ENCODE peak calls at places on chromosomes 13 and 19, in eight cellular contexts. One of them, this sample, is unnamed.
A peak's percentile ranks its signal among the peaks of the same experiment; 100 is the strongest.

GRCh38 chr19:29523568-29523967 is 2.2 kb upstream of the VSTM2B start:
- DNase-seq in activated T-helper 1 cell treated with anti-CD3 and anti-CD28 coated beads, Interleukin-2, amount 50 U/mL, for 16 hours: no peak
- DNase-seq in stimulated activated CD4-positive, alpha-beta T cell treated with anti-CD3 and anti-CD28 coated beads, Interleukin-1b, Interleukin-23, amount 100 ng/mL, for 24 hours: no peak
- DNase-seq in Daoy: no peak
- DNase-seq in BJ: no peak
- DNase-seq in fibroblast of mammary gland: no peak
- DNase-seq in occipital lobe: no peak
- DNase-seq in psoas muscle: no peak
- DNase-seq in this sample: no peak

GRCh38 chr13:21749410-21749809 is 78.5 kb downstream of the FGF9 start:
- DNase-seq in activated T-helper 1 cell treated with anti-CD3 and anti-CD28 coated beads, Interleukin-2, amount 50 U/mL, for 16 hours: no peak
- DNase-seq in stimulated activated CD4-positive, alpha-beta T cell treated with anti-CD3 and anti-CD28 coated beads, Interleukin-1b, Interleukin-23, amount 100 ng/mL, for 24 hours: no peak
- DNase-seq in Daoy: no peak
- DNase-seq in BJ: peak; percentile 45
- DNase-seq in fibroblast of mammary gland: no peak
- DNase-seq in occipital lobe: no peak
- DNase-seq in psoas muscle: no peak
- DNase-seq in this sample: no peak

GRCh38 chr19:3152431-3152780 is 16.6 kb downstream of the GNA15 start:
- DNase-seq in activated T-helper 1 cell treated with anti-CD3 and anti-CD28 coated beads, Interleukin-2, amount 50 U/mL, for 16 hours: no peak
- DNase-seq in stimulated activated CD4-positive, alpha-beta T cell treated with anti-CD3 and anti-CD28 coated beads, Interleukin-1b, Interleukin-23, amount 100 ng/mL, for 24 hours: no peak
- DNase-seq in Daoy: no peak
- DNase-seq in BJ: no peak
- DNase-seq in fibroblast of mammary gland: no peak
- DNase-seq in occipital lobe: no peak
- DNase-seq in psoas muscle: no peak
- DNase-seq in this sample: no peak

GRCh38 chr13:26719356-26719945 is 41.1 kb downstream of the GPR12 start:
- DNase-seq in activated T-helper 1 cell treated with anti-CD3 and anti-CD28 coated beads, Interleukin-2, amount 50 U/mL, for 16 hours: no peak
- DNase-seq in stimulated activated CD4-positive, alpha-beta T cell treated with anti-CD3 and anti-CD28 coated beads, Interleukin-1b, Interleukin-23, amount 100 ng/mL, for 24 hours: no peak
- DNase-seq in Daoy: no peak
- DNase-seq in BJ: no peak
- DNase-seq in fibroblast of mammary gland: no peak
- DNase-seq in occipital lobe: no peak
- DNase-seq in psoas muscle: no peak
- DNase-seq in this sample: no peak

GRCh38 chr13:104143760-104144406 is 1077.7 kb upstream of the SLC10A2 start:
- DNase-seq in activated T-helper 1 cell treated with anti-CD3 and anti-CD28 coated beads, Interleukin-2, amount 50 U/mL, for 16 hours: no peak
- DNase-seq in stimulated activated CD4-positive, alpha-beta T cell treated with anti-CD3 and anti-CD28 coated beads, Interleukin-1b, Interleukin-23, amount 100 ng/mL, for 24 hours: no peak
- DNase-seq in Daoy: peak; percentile 5
- DNase-seq in BJ: no peak
- DNase-seq in fibroblast of mammary gland: no peak
- DNase-seq in occipital lobe: no peak
- DNase-seq in psoas muscle: no peak
- DNase-seq in this sample: no peak

GRCh38 chr19:33718668-33719259 is 77.9 kb upstream of the KCTD15 start:
- DNase-seq in activated T-helper 1 cell treated with anti-CD3 and anti-CD28 coated beads, Interleukin-2, amount 50 U/mL, for 16 hours: no peak
- DNase-seq in stimulated activated CD4-positive, alpha-beta T cell treated with anti-CD3 and anti-CD28 coated beads, Interleukin-1b, Interleukin-23, amount 100 ng/mL, for 24 hours: no peak
- DNase-seq in Daoy: no peak
- DNase-seq in BJ: no peak
- DNase-seq in fibroblast of mammary gland: no peak
- DNase-seq in occipital lobe: no peak
- DNase-seq in psoas muscle: no peak
- DNase-seq in this sample: no peak

GRCh38 chr19:38070573-38070972 is 153.4 kb downstream of the DPF1 start:
- DNase-seq in activated T-helper 1 cell treated with anti-CD3 and anti-CD28 coated beads, Interleukin-2, amount 50 U/mL, for 16 hours: no peak
- DNase-seq in stimulated activated CD4-positive, alpha-beta T cell treated with anti-CD3 and anti-CD28 coated beads, Interleukin-1b, Interleukin-23, amount 100 ng/mL, for 24 hours: no peak
- DNase-seq in Daoy: peak; percentile 36
- DNase-seq in BJ: no peak
- DNase-seq in fibroblast of mammary gland: peak; percentile 71
- DNase-seq in occipital lobe: no peak
- DNase-seq in psoas muscle: no peak
- DNase-seq in this sample: no peak

GRCh38 chr13:101654916-101655315 is 202.4 kb downstream of the ITGBL1 start:
- DNase-seq in activated T-helper 1 cell treated with anti-CD3 and anti-CD28 coated beads, Interleukin-2, amount 50 U/mL, for 16 hours: no peak
- DNase-seq in stimulated activated CD4-positive, alpha-beta T cell treated with anti-CD3 and anti-CD28 coated beads, Interleukin-1b, Interleukin-23, amount 100 ng/mL, for 24 hours: no peak
- DNase-seq in Daoy: peak; percentile 5
- DNase-seq in BJ: no peak
- DNase-seq in fibroblast of mammary gland: peak; percentile 71
- DNase-seq in occipital lobe: no peak
- DNase-seq in psoas muscle: no peak
- DNase-seq in this sample: no peak

GRCh38 chr19:32265991-32266390 is 79.4 kb upstream of the ZNF507 start:
- DNase-seq in activated T-helper 1 cell treated with anti-CD3 and anti-CD28 coated beads, Interleukin-2, amount 50 U/mL, for 16 hours: no peak
- DNase-seq in stimulated activated CD4-positive, alpha-beta T cell treated with anti-CD3 and anti-CD28 coated beads, Interleukin-1b, Interleukin-23, amount 100 ng/mL, for 24 hours: no peak
- DNase-seq in Daoy: peak; percentile 57
- DNase-seq in BJ: no peak
- DNase-seq in fibroblast of mammary gland: no peak
- DNase-seq in occipital lobe: no peak
- DNase-seq in psoas muscle: no peak
- DNase-seq in this sample: no peak

GRCh38 chr19:801861-802496 is 4.7 kb downstream of the PTBP1 start:
- DNase-seq in activated T-helper 1 cell treated with anti-CD3 and anti-CD28 coated beads, Interleukin-2, amount 50 U/mL, for 16 hours: no peak
- DNase-seq in stimulated activated CD4-positive, alpha-beta T cell treated with anti-CD3 and anti-CD28 coated beads, Interleukin-1b, Interleukin-23, amount 100 ng/mL, for 24 hours: no peak
- DNase-seq in Daoy: no peak
- DNase-seq in BJ: no peak
- DNase-seq in fibroblast of mammary gland: peak; percentile 71
- DNase-seq in occipital lobe: no peak
- DNase-seq in psoas muscle: peak; percentile 72
- DNase-seq in this sample: peak; percentile 48

GRCh38 chr13:44879452-44880058 is 109.7 kb downstream of the NUFIP1 start:
- DNase-seq in activated T-helper 1 cell treated with anti-CD3 and anti-CD28 coated beads, Interleukin-2, amount 50 U/mL, for 16 hours: no peak
- DNase-seq in stimulated activated CD4-positive, alpha-beta T cell treated with anti-CD3 and anti-CD28 coated beads, Interleukin-1b, Interleukin-23, amount 100 ng/mL, for 24 hours: no peak
- DNase-seq in Daoy: peak; percentile 39
- DNase-seq in BJ: no peak
- DNase-seq in fibroblast of mammary gland: peak; percentile 73
- DNase-seq in occipital lobe: no peak
- DNase-seq in psoas muscle: no peak
- DNase-seq in this sample: no peak

GRCh38 chr19:51219307-51219706 is 5.6 kb upstream of the CD33 start:
- DNase-seq in activated T-helper 1 cell treated with anti-CD3 and anti-CD28 coated beads, Interleukin-2, amount 50 U/mL, for 16 hours: no peak
- DNase-seq in stimulated activated CD4-positive, alpha-beta T cell treated with anti-CD3 and anti-CD28 coated beads, Interleukin-1b, Interleukin-23, amount 100 ng/mL, for 24 hours: no peak
- DNase-seq in Daoy: no peak
- DNase-seq in BJ: no peak
- DNase-seq in fibroblast of mammary gland: no peak
- DNase-seq in occipital lobe: no peak
- DNase-seq in psoas muscle: no peak
- DNase-seq in this sample: no peak

GRCh38 chr19:55451163-55451521 is 8.0 kb upstream of the SHISA7 start:
- DNase-seq in activated T-helper 1 cell treated with anti-CD3 and anti-CD28 coated beads, Interleukin-2, amount 50 U/mL, for 16 hours: no peak
- DNase-seq in stimulated activated CD4-positive, alpha-beta T cell treated with anti-CD3 and anti-CD28 coated beads, Interleukin-1b, Interleukin-23, amount 100 ng/mL, for 24 hours: no peak
- DNase-seq in Daoy: no peak
- DNase-seq in BJ: no peak
- DNase-seq in fibroblast of mammary gland: no peak
- DNase-seq in occipital lobe: no peak
- DNase-seq in psoas muscle: no peak
- DNase-seq in this sample: no peak

GRCh38 chr13:98990701-98991100 is 12.8 kb upstream of the DOCK9 start:
- DNase-seq in activated T-helper 1 cell treated with anti-CD3 and anti-CD28 coated beads, Interleukin-2, amount 50 U/mL, for 16 hours: no peak
- DNase-seq in stimulated activated CD4-positive, alpha-beta T cell treated with anti-CD3 and anti-CD28 coated beads, Interleukin-1b, Interleukin-23, amount 100 ng/mL, for 24 hours: no peak
- DNase-seq in Daoy: no peak
- DNase-seq in BJ: no peak
- DNase-seq in fibroblast of mammary gland: no peak
- DNase-seq in occipital lobe: no peak
- DNase-seq in psoas muscle: no peak
- DNase-seq in this sample: no peak

GRCh38 chr19:52188822-52189744 is 769 bp upstream of the PPP2R1A start:
- DNase-seq in activated T-helper 1 cell treated with anti-CD3 and anti-CD28 coated beads, Interleukin-2, amount 50 U/mL, for 16 hours: no peak
- DNase-seq in stimulated activated CD4-positive, alpha-beta T cell treated with anti-CD3 and anti-CD28 coated beads, Interleukin-1b, Interleukin-23, amount 100 ng/mL, for 24 hours: peak; percentile 94
- DNase-seq in Daoy: no peak
- DNase-seq in BJ: no peak
- DNase-seq in fibroblast of mammary gland: no peak
- DNase-seq in occipital lobe: peak; percentile 45
- DNase-seq in psoas muscle: peak; percentile 93
- DNase-seq in this sample: peak; percentile 87

GRCh38 chr13:67803118-67803517 is 573.0 kb upstream of the PCDH9 start:
- DNase-seq in activated T-helper 1 cell treated with anti-CD3 and anti-CD28 coated beads, Interleukin-2, amount 50 U/mL, for 16 hours: no peak
- DNase-seq in stimulated activated CD4-positive, alpha-beta T cell treated with anti-CD3 and anti-CD28 coated beads, Interleukin-1b, Interleukin-23, amount 100 ng/mL, for 24 hours: no peak
- DNase-seq in Daoy: no peak
- DNase-seq in BJ: no peak
- DNase-seq in fibroblast of mammary gland: no peak
- DNase-seq in occipital lobe: no peak
- DNase-seq in psoas muscle: no peak
- DNase-seq in this sample: no peak

GRCh38 chr13:112320303-112320702 is 55.9 kb upstream of the SPACA7 start:
- DNase-seq in activated T-helper 1 cell treated with anti-CD3 and anti-CD28 coated beads, Interleukin-2, amount 50 U/mL, for 16 hours: no peak
- DNase-seq in stimulated activated CD4-positive, alpha-beta T cell treated with anti-CD3 and anti-CD28 coated beads, Interleukin-1b, Interleukin-23, amount 100 ng/mL, for 24 hours: no peak
- DNase-seq in Daoy: no peak
- DNase-seq in BJ: no peak
- DNase-seq in fibroblast of mammary gland: no peak
- DNase-seq in occipital lobe: no peak
- DNase-seq in psoas muscle: no peak
- DNase-seq in this sample: no peak

GRCh38 chr13:75547917-75548316 is 1.7 kb upstream of the UCHL3 start:
- DNase-seq in activated T-helper 1 cell treated with anti-CD3 and anti-CD28 coated beads, Interleukin-2, amount 50 U/mL, for 16 hours: no peak
- DNase-seq in stimulated activated CD4-positive, alpha-beta T cell treated with anti-CD3 and anti-CD28 coated beads, Interleukin-1b, Interleukin-23, amount 100 ng/mL, for 24 hours: no peak
- DNase-seq in Daoy: no peak
- DNase-seq in BJ: no peak
- DNase-seq in fibroblast of mammary gland: no peak
- DNase-seq in occipital lobe: no peak
- DNase-seq in psoas muscle: no peak
- DNase-seq in this sample: no peak

GRCh38 chr19:40807147-40808020 is 8.4 kb downstream of the EGLN2 start:
- DNase-seq in activated T-helper 1 cell treated with anti-CD3 and anti-CD28 coated beads, Interleukin-2, amount 50 U/mL, for 16 hours: no peak
- DNase-seq in stimulated activated CD4-positive, alpha-beta T cell treated with anti-CD3 and anti-CD28 coated beads, Interleukin-1b, Interleukin-23, amount 100 ng/mL, for 24 hours: no peak
- DNase-seq in Daoy: no peak
- DNase-seq in BJ: no peak
- DNase-seq in fibroblast of mammary gland: no peak
- DNase-seq in occipital lobe: no peak
- DNase-seq in psoas muscle: no peak
- DNase-seq in this sample: no peak

GRCh38 chr19:45179063-45179847 is 671 bp downstream of the BLOC1S3 start:
- DNase-seq in activated T-helper 1 cell treated with anti-CD3 and anti-CD28 coated beads, Interleukin-2, amount 50 U/mL, for 16 hours: no peak
- DNase-seq in stimulated activated CD4-positive, alpha-beta T cell treated with anti-CD3 and anti-CD28 coated beads, Interleukin-1b, Interleukin-23, amount 100 ng/mL, for 24 hours: peak; percentile 34
- DNase-seq in Daoy: peak; percentile 74
- DNase-seq in BJ: no peak
- DNase-seq in fibroblast of mammary gland: peak; percentile 22
- DNase-seq in occipital lobe: no peak
- DNase-seq in psoas muscle: peak; percentile 67
- DNase-seq in this sample: no peak

GRCh38 chr19:4064073-4064550 is 2.6 kb downstream of the ZBTB7A start:
- DNase-seq in activated T-helper 1 cell treated with anti-CD3 and anti-CD28 coated beads, Interleukin-2, amount 50 U/mL, for 16 hours: no peak
- DNase-seq in stimulated activated CD4-positive, alpha-beta T cell treated with anti-CD3 and anti-CD28 coated beads, Interleukin-1b, Interleukin-23, amount 100 ng/mL, for 24 hours: no peak
- DNase-seq in Daoy: no peak
- DNase-seq in BJ: no peak
- DNase-seq in fibroblast of mammary gland: peak; percentile 31
- DNase-seq in occipital lobe: no peak
- DNase-seq in psoas muscle: peak; percentile 72
- DNase-seq in this sample: no peak

GRCh38 chr13:24629320-24629719 is 50.9 kb upstream of the ATP12A start:
- DNase-seq in activated T-helper 1 cell treated with anti-CD3 and anti-CD28 coated beads, Interleukin-2, amount 50 U/mL, for 16 hours: no peak
- DNase-seq in stimulated activated CD4-positive, alpha-beta T cell treated with anti-CD3 and anti-CD28 coated beads, Interleukin-1b, Interleukin-23, amount 100 ng/mL, for 24 hours: no peak
- DNase-seq in Daoy: no peak
- DNase-seq in BJ: no peak
- DNase-seq in fibroblast of mammary gland: no peak
- DNase-seq in occipital lobe: no peak
- DNase-seq in psoas muscle: no peak
- DNase-seq in this sample: no peak

GRCh38 chr13:101393140-101393539 is 23.2 kb downstream of the NALCN start:
- DNase-seq in activated T-helper 1 cell treated with anti-CD3 and anti-CD28 coated beads, Interleukin-2, amount 50 U/mL, for 16 hours: no peak
- DNase-seq in stimulated activated CD4-positive, alpha-beta T cell treated with anti-CD3 and anti-CD28 coated beads, Interleukin-1b, Interleukin-23, amount 100 ng/mL, for 24 hours: no peak
- DNase-seq in Daoy: no peak
- DNase-seq in BJ: no peak
- DNase-seq in fibroblast of mammary gland: no peak
- DNase-seq in occipital lobe: no peak
- DNase-seq in psoas muscle: no peak
- DNase-seq in this sample: no peak

GRCh38 chr19:2578911-2579677 is 103.2 kb downstream of the GADD45B start:
- DNase-seq in activated T-helper 1 cell treated with anti-CD3 and anti-CD28 coated beads, Interleukin-2, amount 50 U/mL, for 16 hours: peak; percentile 30
- DNase-seq in stimulated activated CD4-positive, alpha-beta T cell treated with anti-CD3 and anti-CD28 coated beads, Interleukin-1b, Interleukin-23, amount 100 ng/mL, for 24 hours: peak; percentile 38
- DNase-seq in Daoy: peak; percentile 92
- DNase-seq in BJ: peak; percentile 65
- DNase-seq in fibroblast of mammary gland: peak; percentile 90
- DNase-seq in occipital lobe: peak; percentile 56
- DNase-seq in psoas muscle: peak; percentile 94
- DNase-seq in this sample: peak; percentile 89

GRCh38 chr19:45340232-45340898 is at the start of gene KLC3:
- DNase-seq in activated T-helper 1 cell treated with anti-CD3 and anti-CD28 coated beads, Interleukin-2, amount 50 U/mL, for 16 hours: peak; percentile 22
- DNase-seq in stimulated activated CD4-positive, alpha-beta T cell treated with anti-CD3 and anti-CD28 coated beads, Interleukin-1b, Interleukin-23, amount 100 ng/mL, for 24 hours: peak; percentile 26
- DNase-seq in Daoy: no peak
- DNase-seq in BJ: no peak
- DNase-seq in fibroblast of mammary gland: no peak
- DNase-seq in occipital lobe: no peak
- DNase-seq in psoas muscle: no peak
- DNase-seq in this sample: no peak

GRCh38 chr19:1068111-1069001 is 1.4 kb downstream of the ARHGAP45 start:
- DNase-seq in activated T-helper 1 cell treated with anti-CD3 and anti-CD28 coated beads, Interleukin-2, amount 50 U/mL, for 16 hours: no peak
- DNase-seq in stimulated activated CD4-positive, alpha-beta T cell treated with anti-CD3 and anti-CD28 coated beads, Interleukin-1b, Interleukin-23, amount 100 ng/mL, for 24 hours: no peak
- DNase-seq in Daoy: no peak
- DNase-seq in BJ: no peak
- DNase-seq in fibroblast of mammary gland: no peak
- DNase-seq in occipital lobe: no peak
- DNase-seq in psoas muscle: peak; percentile 56
- DNase-seq in this sample: no peak

GRCh38 chr19:23758187-23759074 is at the start of gene ZNF681:
- DNase-seq in activated T-helper 1 cell treated with anti-CD3 and anti-CD28 coated beads, Interleukin-2, amount 50 U/mL, for 16 hours: peak; percentile 74
- DNase-seq in stimulated activated CD4-positive, alpha-beta T cell treated with anti-CD3 and anti-CD28 coated beads, Interleukin-1b, Interleukin-23, amount 100 ng/mL, for 24 hours: peak; percentile 73
- DNase-seq in Daoy: peak; percentile 95
- DNase-seq in BJ: peak; percentile 38
- DNase-seq in fibroblast of mammary gland: peak; percentile 89
- DNase-seq in occipital lobe: peak; percentile 68
- DNase-seq in psoas muscle: peak; percentile 90
- DNase-seq in this sample: peak; percentile 87

GRCh38 chr19:6087074-6087506 is 23.2 kb downstream of the RFX2 start:
- DNase-seq in activated T-helper 1 cell treated with anti-CD3 and anti-CD28 coated beads, Interleukin-2, amount 50 U/mL, for 16 hours: no peak
- DNase-seq in stimulated activated CD4-positive, alpha-beta T cell treated with anti-CD3 and anti-CD28 coated beads, Interleukin-1b, Interleukin-23, amount 100 ng/mL, for 24 hours: no peak
- DNase-seq in Daoy: peak; percentile 32
- DNase-seq in BJ: no peak
- DNase-seq in fibroblast of mammary gland: no peak
- DNase-seq in occipital lobe: no peak
- DNase-seq in psoas muscle: no peak
- DNase-seq in this sample: no peak

GRCh38 chr19:57615346-57615745 is 1.3 kb downstream of the ZNF134 start:
- DNase-seq in activated T-helper 1 cell treated with anti-CD3 and anti-CD28 coated beads, Interleukin-2, amount 50 U/mL, for 16 hours: no peak
- DNase-seq in stimulated activated CD4-positive, alpha-beta T cell treated with anti-CD3 and anti-CD28 coated beads, Interleukin-1b, Interleukin-23, amount 100 ng/mL, for 24 hours: no peak
- DNase-seq in Daoy: no peak
- DNase-seq in BJ: no peak
- DNase-seq in fibroblast of mammary gland: no peak
- DNase-seq in occipital lobe: no peak
- DNase-seq in psoas muscle: no peak
- DNase-seq in this sample: no peak

GRCh38 chr13:30020726-30021312 is 170.4 kb upstream of the UBL3 start:
- DNase-seq in activated T-helper 1 cell treated with anti-CD3 and anti-CD28 coated beads, Interleukin-2, amount 50 U/mL, for 16 hours: no peak
- DNase-seq in stimulated activated CD4-positive, alpha-beta T cell treated with anti-CD3 and anti-CD28 coated beads, Interleukin-1b, Interleukin-23, amount 100 ng/mL, for 24 hours: no peak
- DNase-seq in Daoy: no peak
- DNase-seq in BJ: no peak
- DNase-seq in fibroblast of mammary gland: peak; percentile 54
- DNase-seq in occipital lobe: no peak
- DNase-seq in psoas muscle: no peak
- DNase-seq in this sample: no peak

GRCh38 chr19:41925208-41926003 is 2.8 kb downstream of the ERFL start:
- DNase-seq in activated T-helper 1 cell treated with anti-CD3 and anti-CD28 coated beads, Interleukin-2, amount 50 U/mL, for 16 hours: no peak
- DNase-seq in stimulated activated CD4-positive, alpha-beta T cell treated with anti-CD3 and anti-CD28 coated beads, Interleukin-1b, Interleukin-23, amount 100 ng/mL, for 24 hours: no peak
- DNase-seq in Daoy: no peak
- DNase-seq in BJ: no peak
- DNase-seq in fibroblast of mammary gland: no peak
- DNase-seq in occipital lobe: no peak
- DNase-seq in psoas muscle: no peak
- DNase-seq in this sample: no peak

GRCh38 chr19:37654525-37654832 is 786 bp downstream of the ZFP30 start:
- DNase-seq in activated T-helper 1 cell treated with anti-CD3 and anti-CD28 coated beads, Interleukin-2, amount 50 U/mL, for 16 hours: no peak
- DNase-seq in stimulated activated CD4-positive, alpha-beta T cell treated with anti-CD3 and anti-CD28 coated beads, Interleukin-1b, Interleukin-23, amount 100 ng/mL, for 24 hours: peak; percentile 3
- DNase-seq in Daoy: peak; percentile 41
- DNase-seq in BJ: no peak
- DNase-seq in fibroblast of mammary gland: peak; percentile 39
- DNase-seq in occipital lobe: no peak
- DNase-seq in psoas muscle: no peak
- DNase-seq in this sample: no peak

GRCh38 chr13:95411641-95412040 is 110.4 kb upstream of the ABCC4 start:
- DNase-seq in activated T-helper 1 cell treated with anti-CD3 and anti-CD28 coated beads, Interleukin-2, amount 50 U/mL, for 16 hours: no peak
- DNase-seq in stimulated activated CD4-positive, alpha-beta T cell treated with anti-CD3 and anti-CD28 coated beads, Interleukin-1b, Interleukin-23, amount 100 ng/mL, for 24 hours: no peak
- DNase-seq in Daoy: peak; percentile 11
- DNase-seq in BJ: no peak
- DNase-seq in fibroblast of mammary gland: peak; percentile 41
- DNase-seq in occipital lobe: no peak
- DNase-seq in psoas muscle: no peak
- DNase-seq in this sample: no peak

GRCh38 chr19:45883586-45883880 is 2.4 kb downstream of the IRF2BP1 start:
- DNase-seq in activated T-helper 1 cell treated with anti-CD3 and anti-CD28 coated beads, Interleukin-2, amount 50 U/mL, for 16 hours: no peak
- DNase-seq in stimulated activated CD4-positive, alpha-beta T cell treated with anti-CD3 and anti-CD28 coated beads, Interleukin-1b, Interleukin-23, amount 100 ng/mL, for 24 hours: no peak
- DNase-seq in Daoy: no peak
- DNase-seq in BJ: no peak
- DNase-seq in fibroblast of mammary gland: no peak
- DNase-seq in occipital lobe: no peak
- DNase-seq in psoas muscle: no peak
- DNase-seq in this sample: no peak